ENCODE peak calls at places on chromosome 11, in six cellular contexts. D, K, V, J, M and O are unnamed samples.

GRCh38 chr11:104547996-104548661 is 350.1 kb downstream of the CASP12 start:
- DNase-seq in V (no peak), K (no peak), D (no peak), M (no peak), J (no peak), O (no peak)

GRCh38 chr11:102724904-102725515 is at the start of gene MMP8:
- DNase-seq in M (no peak), K (no peak), V (no peak), D (no peak), J (no peak), O (no peak)

GRCh38 chr11:89184021-89184420 is 6.3 kb downstream of the TYR start:
- DNase-seq in V (no peak), M (no peak), J (no peak), D (no peak), K (no peak), O (no peak)

GRCh38 chr11:73632996-73633395 is 13.4 kb upstream of the PLEKHB1 start:
- DNase-seq in K (no peak), D (no peak), M (no peak), J (no peak), V (no peak), O (no peak)

GRCh38 chr11:101327908-101328307 is 198.3 kb upstream of the PGR start:
- DNase-seq in J (no peak), D (no peak), K (no peak), V (no peak), M (no peak), O (no peak)

GRCh38 chr11:104668797-104669463 is 229.3 kb downstream of the CASP12 start:
- DNase-seq in V (no peak), M (no peak), J (no peak), K (no peak), D (no peak), O (no peak)

GRCh38 chr11:18016789-18017188 is 3.9 kb upstream of the SERGEF start:
- DNase-seq in M (no peak), V (no peak), D (no peak), K (no peak), J (no peak), O (no peak)

GRCh38 chr11:70435765-70436500 is 37.6 kb downstream of the CTTN start:
- DNase-seq in V (no peak), K (no peak), M (no peak), D (no peak), J (no peak), O (no peak)

GRCh38 chr11:10317281-10317755 is 12.4 kb downstream of the ADM start:
- DNase-seq in D (no peak), M (no peak), V (no peak), K (no peak), J (no peak), O (no peak)

GRCh38 chr11:95338430-95338991 is 107.5 kb upstream of the SESN3 start:
- DNase-seq in V (peak; percentile 28), J (peak; percentile 52), M (peak; percentile 39), D (peak; percentile 72), K (no peak), O (no peak)

GRCh38 chr11:34263462-34264186 is 94.2 kb downstream of the ABTB2 start:
- DNase-seq in K (peak; percentile 23), J (peak; percentile 86), V (peak; percentile 50), D (peak; percentile 75), M (peak; percentile 93), O (no peak)

GRCh38 chr11:80595011-80595410 is 1154.2 kb upstream of the TENM4 start:
- DNase-seq in J (no peak), D (no peak), K (no peak), M (no peak), V (no peak), O (no peak)

GRCh38 chr11:125364085-125364822 is 131.8 kb downstream of the FEZ1 start:
- DNase-seq in M (no peak), V (no peak), K (no peak), D (no peak), J (no peak), O (no peak)

GRCh38 chr11:73866586-73866996 is 10.1 kb downstream of the COA4 start:
- DNase-seq in J (peak; percentile 74), K (no peak), D (peak; percentile 34), V (no peak), M (no peak), O (no peak)

GRCh38 chr11:45658292-45658991 is 7.0 kb downstream of the CHST1 start:
- DNase-seq in D (peak; percentile 52), J (peak; percentile 62), V (peak; percentile 85), M (peak; percentile 51), K (peak; percentile 33), O (no peak)

GRCh38 chr11:134253189-134253993 is at the start of the genes ACAD8 and THYN1:
- DNase-seq in K (peak; percentile 81), M (peak; percentile 97), V (peak; percentile 97), J (peak; percentile 98), D (peak; percentile 97), O (peak; percentile 97)
- TF ChIP-seq CTCF in K (peak; percentile 46), M (peak; percentile 35), V (peak; percentile 65), J (no peak), D (no peak), O (no peak)

GRCh38 chr11:110196241-110196754 is 100.1 kb downstream of the RDX start:
- DNase-seq in V (no peak), J (no peak), M (no peak), K (no peak), D (peak; percentile 27), O (no peak)
- H3K9me3 ChIP-seq in V (no peaks in the 10 kb centered on the region), J (peaks cover 5% of the 10 kb centered on the region), M (no peaks in the 10 kb centered on the region), K (no peaks in the 10 kb centered on the region), D (no peaks in the 10 kb centered on the region), O (no peaks in the 10 kb centered on the region)

DNA sequence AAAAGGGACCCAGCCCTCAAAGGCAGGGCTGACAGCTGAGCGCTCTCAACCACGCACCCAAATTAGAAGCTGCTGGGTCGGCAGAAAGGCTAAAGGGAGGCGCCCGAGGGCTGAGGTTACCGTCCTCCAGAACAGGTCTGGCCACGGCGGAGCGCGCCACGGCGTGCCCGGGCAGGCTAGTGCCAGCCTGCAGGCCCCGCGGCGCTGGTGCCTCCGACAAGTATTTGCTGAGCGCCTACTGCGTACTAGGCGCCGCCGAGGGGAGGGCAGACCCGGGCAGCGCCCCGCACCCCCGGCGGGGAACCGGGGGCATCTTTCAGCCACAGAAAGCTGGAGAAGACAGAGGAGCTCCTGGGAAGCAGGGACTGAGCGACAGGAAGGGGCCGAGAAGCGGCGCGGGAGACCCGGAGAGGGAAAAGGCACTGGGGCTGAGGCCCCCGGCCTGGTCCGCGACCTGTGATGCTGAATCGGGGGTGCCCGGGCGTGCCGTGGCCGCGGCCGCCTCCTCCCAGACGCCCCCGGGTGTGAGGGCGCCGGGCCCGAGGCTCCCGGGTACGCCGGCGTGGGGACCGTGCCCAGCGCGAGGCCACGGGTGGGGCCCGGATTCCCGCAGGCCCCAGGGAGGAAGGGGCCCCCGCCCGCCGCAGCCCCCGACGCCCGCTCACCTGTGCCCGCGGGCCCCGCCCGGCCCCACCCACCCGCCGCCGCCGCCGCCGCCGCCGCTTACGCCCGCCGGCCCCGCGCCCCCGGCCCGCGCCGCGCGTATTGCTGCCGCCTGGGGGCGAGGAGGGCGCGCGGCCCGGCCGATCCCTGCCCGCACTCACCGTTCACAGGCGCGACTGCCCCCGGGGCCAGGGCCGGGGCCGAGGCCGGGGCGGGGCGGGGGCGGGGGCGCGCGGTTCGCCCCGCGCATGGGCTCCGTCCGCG is 521 bp downstream of the HRAS start:
- DNase-seq in J (peak; percentile 59), K (no peak), D (no peak), V (peak; percentile 26), M (peak; percentile 42), O (no peak)
- TF ChIP-seq CTCF in J (no peak), K (no peak), D (no peak), V (no peak), M (no peak), O (no peak)

GRCh38 chr11:71505001-71505400 is 22.1 kb upstream of the KRTAP5-7 start:
- DNase-seq in K (no peak), J (no peak), M (no peak), D (no peak), V (no peak), O (no peak)

GRCh38 chr11:71505781-71506180 is 21.3 kb upstream of the KRTAP5-7 start:
- DNase-seq in V (no peak), J (peak; percentile 8), M (no peak), K (no peak), D (no peak), O (no peak)

GRCh38 chr11:71504526-71504925 is 22.5 kb upstream of the KRTAP5-7 start:
- DNase-seq in D (no peak), K (no peak), J (peak; percentile 21), M (no peak), V (no peak), O (no peak)

GRCh38 chr11:71502871-71503435 is 24.1 kb upstream of the KRTAP5-7 start:
- DNase-seq in K (no peak), M (no peak), V (no peak), D (no peak), J (no peak), O (no peak)

DNA sequence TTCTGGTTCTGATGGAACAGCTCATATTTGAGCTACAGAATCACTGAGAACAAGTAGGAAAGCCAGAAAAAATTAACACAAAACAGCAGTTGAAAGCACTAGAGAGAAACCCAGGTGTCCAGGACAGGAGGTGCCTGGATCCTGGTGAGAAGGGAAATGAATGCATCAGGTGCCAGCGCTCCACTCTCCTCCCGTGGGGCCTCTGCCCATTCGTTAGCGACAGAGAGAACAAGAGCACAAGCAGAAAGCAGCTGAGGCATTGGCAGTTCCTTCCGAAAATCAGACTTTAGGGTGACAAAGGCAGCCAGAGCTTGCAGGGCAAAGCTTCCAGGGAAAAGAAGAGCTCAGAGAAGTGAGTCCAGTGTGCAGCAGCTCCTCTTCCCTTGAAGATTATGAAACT is 20.0 kb upstream of the KRTAP5-7 start:
- DNase-seq in D (no peak), M (no peak), J (peak; percentile 21), K (no peak), V (no peak), O (no peak)
- H3K9me3 ChIP-seq in D (peaks cover 8% of the 10 kb centered on the region), M (no peaks in the 10 kb centered on the region), J (peaks cover 4% of the 10 kb centered on the region), K (peaks cover 20% of the 10 kb centered on the region), V (peaks cover 52% of the 10 kb centered on the region), O (peaks cover 6% of the 10 kb centered on the region)